ENCODE peak calls at places on chromosome 21, in ten cellular contexts. Y is HTR-8/SVneo; T is caudate nucleus; H is CD4-positive, alpha-beta memory T cell; S is kidney epithelial cell; R is PC-3; B is HEK293T; K is lower leg skin; L is left lobe of liver; Z is NCI-H748 treated with DMSO at 0.1 percent for 48 hours. C is an unnamed sample.

GRCh38 chr21:16180613-16181012 is 450.8 kb downstream of the USP25 start:
- DNase-seq in R (no peak), K (no peak), B (no peak), H (no peak), S (no peak), T (no peak), L (no peak), Y (no peak), Z (no peak), C (no peak)

GRCh38 chr21:45074048-45074817 is at the start of gene ADARB1:
- DNase-seq in L (peak), Y (peak), S (no peak), B (peak), Z (peak), H (peak), R (peak), K (no peak), T (peak), C (peak)

GRCh38 chr21:35969281-35969680 is 91.0 kb downstream of the SETD4 start:
- DNase-seq in T (no peak), S (no peak), B (no peak), H (no peak), R (no peak), K (no peak), L (no peak), Y (no peak), Z (no peak), C (no peak)

GRCh38 chr21:37866027-37866426 is 50.2 kb downstream of the KCNJ6 start:
- DNase-seq in Y (no peak), S (no peak), Z (no peak), L (no peak), B (no peak), K (no peak), T (no peak), H (no peak), R (no peak), C (peak)

GRCh38 chr21:42677339-42678117 is 24.1 kb downstream of the PDE9A start:
- DNase-seq in Z (no peak), K (no peak), L (no peak), B (no peak), S (peak), H (no peak), T (no peak), R (peak), Y (peak), C (no peak)

GRCh38 chr21:14836950-14837349 is 227.8 kb downstream of the NRIP1 start:
- DNase-seq in K (no peak), L (no peak), Z (no peak), T (no peak), R (peak), B (no peak), H (no peak), S (no peak), Y (no peak), C (no peak)

GRCh38 chr21:24420694-24421093 is 1186.6 kb downstream of the MRPL39 start:
- DNase-seq in K (no peak), R (no peak), T (no peak), L (no peak), S (no peak), Z (no peak), B (no peak), Y (no peak), H (no peak), C (no peak)

GRCh38 chr21:28142692-28143091 is 850.0 kb downstream of the LTN1 start:
- DNase-seq in R (peak), L (no peak), Z (no peak), Y (no peak), H (no peak), K (peak), B (no peak), S (peak), T (no peak), C (no peak)

GRCh38 chr21:45506241-45506817 is 35.9 kb downstream of the SLC19A1 start:
- DNase-seq in K (no peak), B (no peak), S (no peak), R (no peak), H (no peak), Z (no peak), Y (no peak), T (no peak), L (peak), C (no peak)

GRCh38 chr21:38503588-38503987 is 5.3 kb upstream of the ERG start:
- DNase-seq in S (no peak), B (no peak), H (no peak), Z (no peak), L (no peak), R (no peak), K (no peak), Y (no peak), T (no peak), C (no peak)

GRCh38 chr21:36297938-36298572 is 21.9 kb upstream of the MORC3 start:
- DNase-seq in L (peak), B (no peak), Z (no peak), T (no peak), R (peak), Y (no peak), S (no peak), H (peak), K (peak), C (no peak)

GRCh38 chr21:26448751-26449150 is 124.3 kb downstream of the CYYR1 start:
- DNase-seq in H (no peak), T (no peak), L (no peak), Y (no peak), Z (no peak), R (no peak), B (no peak), K (no peak), S (no peak), C (no peak)

GRCh38 chr21:28856588-28857250 is 136.0 kb downstream of the LTN1 start:
- DNase-seq in S (no peak), B (no peak), L (no peak), H (no peak), Z (no peak), R (no peak), Y (no peak), T (no peak), K (no peak), C (no peak)

GRCh38 chr21:28431022-28431421 is 561.7 kb downstream of the LTN1 start:
- DNase-seq in S (no peak), K (no peak), Y (no peak), R (peak), L (no peak), B (no peak), Z (no peak), T (no peak), H (no peak), C (no peak)

GRCh38 chr21:45385549-45386050 is 19.4 kb upstream of the COL18A1 start:
- DNase-seq in R (no peak), B (no peak), H (no peak), Y (no peak), K (no peak), L (no peak), S (no peak), Z (no peak), T (no peak), C (no peak)

GRCh38 chr21:28617300-28617699 is 375.4 kb downstream of the LTN1 start:
- DNase-seq in R (no peak), Y (no peak), B (no peak), L (no peak), S (no peak), K (no peak), Z (no peak), T (no peak), H (no peak), C (no peak)

GRCh38 chr21:33940846-33941245 is 25.2 kb upstream of the ATP5PO start:
- DNase-seq in Z (no peak), T (no peak), H (no peak), B (no peak), R (no peak), L (no peak), S (no peak), K (no peak), Y (no peak), C (no peak)

C was measured in putamen.